ENCODE peak calls at places on chromosomes 1 and 21, in four cellular contexts. N is WTC11, B is HepG2, F is GM12878. M is an unnamed sample.

GRCh38 chr1:89594096-89594740 is 38.7 kb upstream of the LRRC8C start:
- DNase-seq in B (no peak), F (no peak), N (no peak), M (no peak)

GRCh38 chr21:37445228-37445627 is 78.7 kb downstream of the DYRK1A start:
- DNase-seq in F (no peak), N (no peak), B (no peak), M (no peak)

GRCh38 chr21:33266784-33267135 is 593 bp downstream of the IL10RB start:
- DNase-seq in N (no peak), B (no peak), F (no peak), M (no peak)

GRCh38 chr1:110048923-110049601 is 14.6 kb downstream of the STRIP1 start:
- DNase-seq in N (no peak), B (peak; percentile 10), F (no peak), M (no peak)

GRCh38 chr1:184975208-184975875 is 1.0 kb upstream of the NIBAN1 start:
- DNase-seq in F (no peak), B (peak; percentile 47), N (no peak), M (no peak)

GRCh38 chr1:36161656-36162531 is 5.9 kb downstream of the MAP7D1 start:
- DNase-seq in N (no peak), B (no peak), F (no peak), M (no peak)

GRCh38 chr1:147600119-147601111 is 59.1 kb downstream of the BCL9 start:
- DNase-seq in N (no peak), F (no peak), B (peak; percentile 25), M (peak; percentile 20)

GRCh38 chr1:177432897-177433296 is 262.1 kb downstream of the BRINP2 start:
- DNase-seq in F (no peak), N (no peak), B (no peak), M (no peak)

GRCh38 chr1:18608534-18608933 is 22.1 kb upstream of the PAX7 start:
- DNase-seq in F (no peak), B (no peak), N (no peak), M (peak; percentile 19)

GRCh38 chr1:43135857-43136781 is 36.0 kb downstream of the EBNA1BP2 start:
- DNase-seq in N (no peak), F (no peak), B (no peak), M (no peak)

GRCh38 chr1:236750928-236751327 is 44.2 kb upstream of the MTR start:
- DNase-seq in N (no peak), B (no peak), F (no peak), M (no peak)

GRCh38 chr1:158951956-158952355 is 20.6 kb downstream of the PYHIN1 start:
- DNase-seq in B (no peak), F (peak; percentile 30), N (peak; percentile 41), M (peak; percentile 9)
- TF ChIP-seq CBFB in B (no peak), F (no peak), N (no peak), M (no peak)

DNA sequence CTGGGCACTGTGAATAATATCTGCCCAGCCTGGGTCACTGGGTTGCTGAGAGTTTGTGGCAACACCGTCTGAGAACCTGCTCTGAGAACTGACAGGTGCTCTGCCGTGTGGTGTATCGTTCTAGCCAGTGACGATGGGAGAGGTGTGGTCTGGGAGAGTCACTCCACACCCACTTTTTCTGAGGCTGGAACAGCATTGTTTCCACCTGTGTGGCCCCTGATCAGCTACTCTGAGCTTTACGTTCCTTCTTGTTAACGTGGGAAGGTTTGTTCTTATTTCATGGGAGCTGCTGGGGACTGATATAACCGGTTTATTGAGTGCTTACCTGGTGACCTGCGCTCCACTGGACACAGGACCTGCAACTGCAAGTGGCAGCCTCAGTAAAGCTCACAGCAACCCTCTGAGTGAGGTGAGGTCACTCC is 34.8 kb upstream of the TENT5C start:
- DNase-seq in F (no peak), N (no peak), B (no peak), M (no peak)
- TF ChIP-seq CBFB in F (no peak), N (no peak), B (no peak), M (no peak)

GRCh38 chr1:85334962-85335361 is 58.5 kb upstream of the BCL10 start:
- DNase-seq in F (no peak), B (no peak), N (no peak), M (no peak)
- TF ChIP-seq CBFB in F (peak; percentile 63), B (no peak), N (no peak), M (no peak)

GRCh38 chr1:77395051-77395450 is 113.2 kb downstream of the AK5 start:
- DNase-seq in N (no peak), F (no peak), B (no peak), M (no peak)
- TF ChIP-seq CBFB in N (no peak), F (no peak), B (no peak), M (no peak)